ENCODE peak calls at places on chromosomes 5 and 9, in five cellular contexts. D is PC-3; Y is BJ; H is activated T-helper 2 cell treated with anti-CD3 and anti-CD28 coated beads, Interferon-gamma antibody, Interleukin-2, Interleukin-4, amounts not matched to agents 10 μg/mL and 5 μg/mL and 100 μg/mL, durations not matched to agents 14 hours and 24 hours and 36 hours; S is naive thymus-derived CD8-positive, alpha-beta T cell. U is an unnamed sample.

GRCh38 chr5:54159153-54159836 is 151.1 kb downstream of the ARL15 start:
- DNase-seq in D (no peak), S (no peak), Y (no peak), H (no peak), U (no peak)

GRCh38 chr5:170131235-170131634 is 25.5 kb downstream of the FOXI1 start:
- DNase-seq in S (no peak), H (no peak), D (no peak), Y (no peak), U (no peak)

GRCh38 chr5:172179032-172179989 is 8.7 kb downstream of the STK10 start:
- DNase-seq in D (no peak), Y (no peak), H (peak), S (peak), U (no peak)

GRCh38 chr5:144585716-144586115 is 415.0 kb downstream of the KCTD16 start:
- DNase-seq in H (no peak), Y (no peak), D (no peak), S (no peak), U (no peak)

GRCh38 chr9:70634696-70635095 is 220.2 kb upstream of the KLF9 start:
- DNase-seq in D (no peak), Y (no peak), S (no peak), H (no peak), U (no peak)

GRCh38 chr5:19920761-19921160 is 67.2 kb downstream of the CDH18 start:
- DNase-seq in S (no peak), H (no peak), Y (no peak), D (peak), U (no peak)

GRCh38 chr9:68482548-68482947 is 58.1 kb downstream of the TMEM252 start:
- DNase-seq in D (no peak), S (no peak), H (no peak), Y (no peak), U (no peak)

GRCh38 chr9:113675475-113675941 is 200.6 kb upstream of the ZNF618 start:
- DNase-seq in S (no peak), Y (peak), H (no peak), D (peak), U (peak)

GRCh38 chr5:366541-367357 is 45.2 kb downstream of the AHRR start:
- DNase-seq in D (no peak), S (no peak), H (no peak), Y (no peak), U (peak)

GRCh38 chr9:81394816-81395215 is 294.5 kb downstream of the TLE1 start:
- DNase-seq in S (no peak), Y (no peak), D (no peak), H (no peak), U (no peak)

GRCh38 chr5:172771439-172772111 is 580 bp upstream of the DUSP1 start:
- DNase-seq in S (no peak), D (peak), H (no peak), Y (no peak), U (no peak)

GRCh38 chr5:179668404-179668803 is 12.4 kb downstream of the CBY3 start:
- DNase-seq in S (no peak), H (peak), Y (peak), D (peak), U (no peak)

GRCh38 chr9:110919609-110920008 is 118.7 kb downstream of the LPAR1 start:
- DNase-seq in Y (peak), H (no peak), S (no peak), D (peak), U (no peak)

GRCh38 chr5:36683821-36684434 is 77.5 kb downstream of the SLC1A3 start:
- DNase-seq in S (no peak), Y (peak), H (no peak), D (no peak), U (no peak)

GRCh38 chr9:132597073-132597775 is 14.8 kb downstream of the BARHL1 start:
- DNase-seq in D (no peak), Y (no peak), S (no peak), H (no peak), U (no peak)

GRCh38 chr5:9188131-9188530 is 357.7 kb downstream of the SEMA5A start:
- DNase-seq in D (peak), S (no peak), Y (peak), H (no peak), U (no peak)

GRCh38 chr9:87099383-87099782 is 152.1 kb upstream of the GAS1 start:
- DNase-seq in Y (no peak), S (no peak), H (no peak), D (no peak), U (no peak)